ENCODE peak calls at places on chromosomes 5 and 9, in seven cellular contexts. Q is Panc1, D is GM23338, S is HCT116, F is GM12878, E is SK-N-SH, H is K562. O is an unnamed sample.

GRCh38 chr9:89635007-89635742 is 30.4 kb downstream of the GADD45G start:
- DNase-seq in Q (no peak), D (no peak), S (no peak), F (no peak), E (no peak), H (no peak), O (no peak)

GRCh38 chr5:126499742-126500396 is 76.7 kb downstream of the GRAMD2B start:
- DNase-seq in Q (no peak), D (peak), S (peak), F (no peak), E (peak), H (peak), O (peak)

GRCh38 chr9:27625751-27626628 is 52.7 kb upstream of the C9orf72 start:
- DNase-seq in Q (no peak), D (no peak), S (no peak), F (no peak), E (no peak), H (no peak), O (no peak)

GRCh38 chr5:98774192-98775046 is 956 bp downstream of the RGMB start:
- DNase-seq in Q (no peak), D (peak), S (no peak), F (no peak), E (peak), H (no peak), O (no peak)

GRCh38 chr9:129886226-129887174 is 51.2 kb downstream of the USP20 start:
- DNase-seq in Q (no peak), D (no peak), S (no peak), F (peak), E (no peak), H (peak), O (peak)

GRCh38 chr9:81408951-81409350 is 280.4 kb downstream of the TLE1 start:
- DNase-seq in Q (no peak), D (no peak), S (no peak), F (no peak), E (no peak), H (no peak), O (no peak)

GRCh38 chr5:77138981-77139380 is 51.9 kb upstream of the ZBED3 start:
- DNase-seq in Q (no peak), D (no peak), S (no peak), F (no peak), E (peak), H (no peak), O (no peak)

GRCh38 chr5:153699035-153699434 is 208.6 kb downstream of the GRIA1 start:
- DNase-seq in Q (no peak), D (no peak), S (no peak), F (no peak), E (no peak), H (no peak), O (no peak)

GRCh38 chr5:34930870-34931269 is 1.5 kb downstream of the DNAJC21 start:
- DNase-seq in Q (no peak), D (no peak), S (no peak), F (no peak), E (no peak), H (no peak), O (no peak)

GRCh38 chr9:94642526-94642925 is 3.2 kb upstream of the FBP1 start:
- DNase-seq in Q (no peak), D (no peak), S (no peak), F (no peak), E (no peak), H (no peak), O (no peak)

GRCh38 chr9:10173561-10173960 is 439.2 kb downstream of the PTPRD start:
- DNase-seq in Q (no peak), D (no peak), S (no peak), F (no peak), E (no peak), H (no peak), O (no peak)

GRCh38 chr9:91089405-91090131 is 272.1 kb downstream of the AUH start:
- DNase-seq in Q (peak), D (peak), S (no peak), F (no peak), E (no peak), H (no peak), O (peak)

GRCh38 chr9:134134949-134135342 is 936 bp upstream of the WDR5 start:
- DNase-seq in Q (no peak), D (no peak), S (no peak), F (no peak), E (no peak), H (no peak), O (no peak)

GRCh38 chr5:125134216-125135081 is 388.0 kb upstream of the ZNF608 start:
- DNase-seq in Q (peak), D (peak), S (peak), F (no peak), E (no peak), H (no peak), O (no peak)

GRCh38 chr9:88923653-88924284 is 67.5 kb upstream of the S1PR3 start:
- DNase-seq in Q (no peak), D (no peak), S (no peak), F (no peak), E (no peak), H (no peak), O (peak)

GRCh38 chr5:60977956-60978737 is 33.1 kb downstream of the NDUFAF2 start:
- DNase-seq in Q (no peak), D (no peak), S (no peak), F (no peak), E (no peak), H (no peak), O (no peak)

GRCh38 chr9:105883847-105884246 is 189.5 kb downstream of the TMEM38B start:
- DNase-seq in Q (no peak), D (no peak), S (no peak), F (peak), E (no peak), H (no peak), O (peak)

GRCh38 chr9:71936066-71936465 is 24.6 kb downstream of the C9orf85 start:
- DNase-seq in Q (no peak), D (no peak), S (no peak), F (no peak), E (no peak), H (no peak), O (no peak)

GRCh38 chr9:76095585-76095984 is 205.1 kb downstream of the PCSK5 start:
- DNase-seq in Q (no peak), D (no peak), S (no peak), F (no peak), E (no peak), H (no peak), O (peak)

GRCh38 chr5:53035868-53036381 is 46.8 kb downstream of the ITGA2 start:
- DNase-seq in Q (no peak), D (peak), S (no peak), F (no peak), E (no peak), H (peak), O (no peak)

GRCh38 chr9:3858961-3859360 is 333.2 kb upstream of the RFX3 start:
- DNase-seq in Q (no peak), D (no peak), S (no peak), F (no peak), E (no peak), H (no peak), O (no peak)

GRCh38 chr9:136499935-136500910 is 17.4 kb upstream of the SEC16A start:
- DNase-seq in Q (no peak), D (no peak), S (no peak), F (no peak), E (no peak), H (no peak), O (no peak)

GRCh38 chr5:160923927-160924705 is 72.1 kb upstream of the ATP10B start:
- DNase-seq in Q (no peak), D (peak), S (no peak), F (no peak), E (no peak), H (no peak), O (no peak)

GRCh38 chr5:105460721-105461120 is 1898.1 kb upstream of the NUDT12 start:
- DNase-seq in Q (no peak), D (peak), S (no peak), F (no peak), E (no peak), H (no peak), O (no peak)

GRCh38 chr5:141180313-141180712 is 1.9 kb upstream of the PCDHB16 start:
- DNase-seq in Q (no peak), D (no peak), S (no peak), F (no peak), E (no peak), H (no peak), O (no peak)

GRCh38 chr5:134784946-134785620 is 26.5 kb downstream of the DDX46 start:
- DNase-seq in Q (no peak), D (peak), S (no peak), F (no peak), E (no peak), H (no peak), O (no peak)

GRCh38 chr5:129804705-129805104 is 56.8 kb downstream of the MINAR2 start:
- DNase-seq in Q (no peak), D (peak), S (no peak), F (no peak), E (no peak), H (no peak), O (no peak)

GRCh38 chr9:137740311-137740710 is 121.5 kb downstream of the EHMT1 start:
- DNase-seq in Q (no peak), D (no peak), S (no peak), F (no peak), E (peak), H (no peak), O (no peak)

GRCh38 chr5:157994906-157995519 is 136.1 kb upstream of the CLINT1 start:
- DNase-seq in Q (peak), D (peak), S (peak), F (peak), E (peak), H (peak), O (no peak)

GRCh38 chr5:112689510-112689909 is 48.2 kb upstream of the APC start:
- DNase-seq in Q (no peak), D (no peak), S (no peak), F (no peak), E (no peak), H (no peak), O (no peak)

GRCh38 chr9:35756275-35756742 is 2.2 kb upstream of the MSMP start:
- DNase-seq in Q (no peak), D (peak), S (peak), F (no peak), E (no peak), H (no peak), O (peak)

GRCh38 chr9:9950813-9951212 is 662.0 kb downstream of the PTPRD start:
- DNase-seq in Q (no peak), D (no peak), S (no peak), F (no peak), E (no peak), H (no peak), O (no peak)

GRCh38 chr5:134864707-134865106 is 9.5 kb upstream of the TXNDC15 start:
- DNase-seq in Q (no peak), D (no peak), S (no peak), F (no peak), E (no peak), H (no peak), O (no peak)

GRCh38 chr9:98635374-98635773 is 73.4 kb downstream of the GABBR2 start:
- DNase-seq in Q (no peak), D (no peak), S (no peak), F (no peak), E (no peak), H (no peak), O (no peak)

GRCh38 chr9:77697238-77697984 is 49.3 kb upstream of the GNA14 start:
- DNase-seq in Q (no peak), D (no peak), S (no peak), F (no peak), E (no peak), H (no peak), O (no peak)

GRCh38 chr5:87541033-87541432 is 128.3 kb upstream of the CCNH start:
- DNase-seq in Q (no peak), D (peak), S (peak), F (no peak), E (peak), H (no peak), O (no peak)
- TF ChIP-seq REST in Q (no peak), D (no peak), S (no peak), F (no peak), E (no peak), H (no peak), O (no peak)

DNA sequence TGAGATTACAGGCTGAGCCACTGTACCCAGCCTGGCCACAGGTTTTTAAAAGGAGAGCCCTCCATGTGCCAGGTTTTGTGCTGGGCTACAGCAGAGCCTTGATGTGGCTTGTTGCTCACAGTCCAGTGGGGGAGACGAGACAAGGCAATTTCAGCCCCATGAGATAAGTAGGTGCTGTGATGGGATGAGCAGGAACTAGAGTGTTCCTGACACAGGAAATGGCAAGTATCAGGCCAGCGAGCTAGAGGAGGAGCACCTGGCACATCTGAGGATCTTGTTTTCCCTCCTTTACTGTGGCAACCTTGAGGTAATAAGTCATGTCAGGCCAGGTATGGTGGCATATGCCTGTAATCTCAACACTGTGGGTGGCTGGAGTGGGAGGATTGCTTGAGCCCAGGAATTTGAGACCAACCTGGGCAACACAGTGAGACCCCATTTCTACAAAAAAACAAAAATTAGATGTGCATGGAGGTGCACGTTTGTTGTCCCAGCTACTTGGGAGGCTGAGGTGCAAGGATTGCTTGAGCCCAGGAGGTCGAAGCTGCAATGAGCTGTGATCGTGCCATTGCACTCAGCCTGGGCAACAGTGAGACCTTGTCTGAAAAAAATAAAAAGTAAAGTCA is 3.8 kb upstream of the ZDHHC12 start:
- DNase-seq in Q (no peak), D (no peak), S (no peak), F (no peak), E (no peak), H (no peak), O (no peak)
- TF ChIP-seq POLR2AphosphoS5 in Q (no peak), D (no peak), S (no peak), F (no peak), E (no peak), H (no peak), O (no peak)

GRCh38 chr9:124008855-124009834 is 2.4 kb upstream of the LHX2 start:
- DNase-seq in Q (no peak), D (peak), S (no peak), F (no peak), E (no peak), H (no peak), O (no peak)
- TF ChIP-seq REST in Q (no peak), D (no peak), S (no peak), F (no peak), E (no peak), H (no peak), O (no peak)

GRCh38 chr5:116534988-116535387 is 39.6 kb downstream of the SEMA6A start:
- DNase-seq in Q (no peak), D (no peak), S (no peak), F (no peak), E (no peak), H (no peak), O (no peak)

GRCh38 chr5:116531635-116532034 is 43.0 kb downstream of the SEMA6A start:
- DNase-seq in Q (no peak), D (no peak), S (no peak), F (no peak), E (no peak), H (no peak), O (no peak)

GRCh38 chr5:116532762-116533525 is 41.7 kb downstream of the SEMA6A start:
- DNase-seq in Q (no peak), D (no peak), S (no peak), F (no peak), E (no peak), H (no peak), O (no peak)

GRCh38 chr5:116539222-116539621 is 35.4 kb downstream of the SEMA6A start:
- DNase-seq in Q (no peak), D (no peak), S (no peak), F (no peak), E (no peak), H (no peak), O (no peak)

DNA sequence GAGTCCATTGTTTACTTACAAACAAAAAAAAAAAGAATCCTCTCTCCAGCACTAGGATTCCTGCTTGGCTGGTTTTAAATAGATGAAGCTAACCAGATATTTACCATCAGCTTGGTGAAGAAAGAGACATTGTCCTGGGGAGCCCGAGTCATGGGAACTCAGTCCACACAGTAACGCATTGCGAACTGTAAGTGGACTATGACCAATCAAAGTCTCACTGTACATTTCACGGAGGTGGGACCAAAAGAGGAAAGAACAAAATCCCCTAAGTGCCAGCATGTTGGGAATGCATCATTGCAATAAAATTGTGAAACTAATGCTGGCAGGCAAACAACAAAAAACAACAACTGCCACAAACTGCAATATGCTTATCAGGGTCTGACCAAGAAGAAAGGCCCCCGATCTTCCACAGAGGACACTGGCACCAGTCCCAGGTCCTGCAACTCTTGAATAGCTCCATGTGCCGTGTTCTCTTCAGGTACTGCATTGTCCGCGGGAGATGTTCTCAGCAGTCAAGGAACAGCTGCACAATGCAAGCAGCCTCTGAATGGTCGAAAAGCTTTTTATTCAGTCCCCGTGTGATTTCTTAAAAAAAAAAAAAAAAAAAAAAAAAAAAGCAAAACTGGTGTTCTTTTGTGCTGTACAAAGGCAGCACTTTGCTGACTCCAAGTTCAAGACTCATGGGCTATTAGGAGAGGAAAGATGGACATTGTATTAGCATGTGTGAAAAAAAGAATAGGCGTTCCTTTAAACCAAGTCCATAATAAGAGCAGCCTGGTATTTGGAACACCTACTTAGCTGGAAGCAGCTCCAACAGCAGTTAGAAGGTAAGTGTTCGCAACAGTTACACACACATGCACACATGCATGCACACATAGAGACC is 38.1 kb downstream of the SEMA6A start:
- DNase-seq in Q (no peak), D (no peak), S (no peak), F (no peak), E (no peak), H (no peak), O (no peak)
- TF ChIP-seq POLR2AphosphoS5 in Q (no peak), D (no peak), S (no peak), F (no peak), E (no peak), H (no peak), O (no peak)

DNA sequence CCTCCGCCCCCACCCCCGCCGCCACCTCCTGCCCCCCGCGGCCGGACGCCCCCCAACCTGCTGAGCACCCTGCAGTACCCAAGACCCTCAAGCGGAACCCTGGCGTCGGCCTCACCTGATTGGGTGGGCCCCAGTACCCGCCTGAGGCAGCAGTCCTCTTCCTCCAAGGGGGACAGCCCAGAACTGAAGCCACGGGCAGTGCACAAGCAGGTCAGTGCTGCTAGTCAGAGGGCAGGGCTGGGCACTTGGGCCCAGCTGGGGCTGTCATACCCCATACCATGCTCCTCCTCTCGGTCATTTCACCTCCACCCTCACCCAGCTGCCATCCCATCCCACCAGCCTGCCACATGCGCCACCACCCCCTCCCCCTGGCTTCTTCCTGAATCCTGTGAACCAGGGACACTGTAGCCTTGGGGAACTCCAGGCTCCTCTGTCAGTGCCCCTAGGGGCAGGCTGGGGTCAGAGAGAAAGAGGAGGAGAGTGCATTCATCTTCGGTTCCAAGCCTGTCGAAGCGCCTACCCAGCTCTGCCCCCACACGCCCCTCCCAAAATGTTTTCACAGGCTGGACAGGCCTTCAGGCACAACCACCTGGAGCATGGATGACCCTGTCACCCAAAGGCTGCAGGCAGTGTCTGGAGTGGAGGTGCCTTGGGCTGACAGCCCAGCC is 122.0 kb downstream of the DAB2IP start:
- DNase-seq in Q (no peak), D (no peak), S (no peak), F (no peak), E (no peak), H (no peak), O (no peak)
- TF ChIP-seq REST in Q (no peak), D (no peak), S (no peak), F (no peak), E (no peak), H (no peak), O (no peak)

GRCh38 chr5:119031047-119031886 is 39.6 kb upstream of the DMXL1 start:
- DNase-seq in Q (no peak), D (no peak), S (no peak), F (peak), E (no peak), H (no peak), O (no peak)

GRCh38 chr5:119031905-119032304 is 39.0 kb upstream of the DMXL1 start:
- DNase-seq in Q (no peak), D (peak), S (peak), F (peak), E (no peak), H (peak), O (no peak)

GRCh38 chr5:119033135-119033534 is 37.8 kb upstream of the DMXL1 start:
- DNase-seq in Q (no peak), D (no peak), S (no peak), F (no peak), E (no peak), H (no peak), O (no peak)

GRCh38 chr5:119036101-119036762 is 34.7 kb upstream of the DMXL1 start:
- DNase-seq in Q (peak), D (no peak), S (peak), F (no peak), E (no peak), H (no peak), O (no peak)

GRCh38 chr5:119032653-119033052 is 38.2 kb upstream of the DMXL1 start:
- DNase-seq in Q (no peak), D (no peak), S (no peak), F (peak), E (no peak), H (no peak), O (no peak)
- TF ChIP-seq POLR2AphosphoS5 in Q (no peak), D (no peak), S (no peak), F (no peak), E (no peak), H (no peak), O (no peak)

GRCh38 chr5:173984218-173984617 is 4.8 kb upstream of the C5orf47 start:
- DNase-seq in Q (no peak), D (peak), S (peak), F (no peak), E (peak), H (no peak), O (peak)
- TF ChIP-seq REST in Q (no peak), D (no peak), S (no peak), F (no peak), E (no peak), H (no peak), O (no peak)

GRCh38 chr5:169751490-169751889 is 114.4 kb downstream of the DOCK2 start:
- DNase-seq in Q (no peak), D (no peak), S (no peak), F (no peak), E (no peak), H (no peak), O (no peak)
- TF ChIP-seq POLR2AphosphoS5 in Q (no peak), D (no peak), S (no peak), F (no peak), E (no peak), H (no peak), O (no peak)

GRCh38 chr9:135485832-135486231 is 6.2 kb downstream of the PPP1R26 start:
- DNase-seq in Q (no peak), D (no peak), S (no peak), F (no peak), E (no peak), H (no peak), O (no peak)
- TF ChIP-seq REST in Q (no peak), D (no peak), S (no peak), F (no peak), E (no peak), H (no peak), O (no peak)